ENCODE peak calls at places on chromosomes 1 and 21, in eight cellular contexts. M, O, N, T, B, E, K and X are unnamed samples.

GRCh38 chr1:14954930-14955329 is 198.6 kb upstream of the TMEM51 start:
- DNase-seq in M (no peak), O (no peak), N (no peak), T (no peak), B (no peak), E (no peak), K (no peak), X (no peak)

GRCh38 chr1:233019921-233020320 is 69.5 kb downstream of the NTPCR start:
- DNase-seq in M (no peak), O (no peak), N (peak; percentile 18), T (no peak), B (no peak), E (peak; percentile 66), K (no peak), X (peak; percentile 16)

GRCh38 chr1:247390116-247390791 is 25.7 kb upstream of the NLRP3 start:
- DNase-seq in M (peak; percentile 88), O (peak; percentile 57), N (peak; percentile 50), T (peak; percentile 82), B (peak; percentile 77), E (peak; percentile 74), K (peak; percentile 73), X (peak; percentile 73)

GRCh38 chr1:2322065-2322571 is 69.2 kb downstream of the MORN1 start:
- DNase-seq in M (peak; percentile 93), O (no peak), N (peak; percentile 95), T (peak; percentile 94), B (peak; percentile 80), E (peak; percentile 82), K (peak; percentile 90), X (peak; percentile 69)

GRCh38 chr1:165631403-165632151 is 543 bp downstream of the MGST3 start:
- DNase-seq in M (peak; percentile 82), O (peak; percentile 65), N (peak; percentile 88), T (peak; percentile 82), B (peak; percentile 81), E (peak; percentile 83), K (peak; percentile 86), X (peak; percentile 86)

GRCh38 chr1:199799116-199799515 is 228.4 kb upstream of the NR5A2 start:
- DNase-seq in M (no peak), O (no peak), N (no peak), T (no peak), B (no peak), E (no peak), K (no peak), X (no peak)

GRCh38 chr21:38229260-38229877 is 27.4 kb upstream of the KCNJ15 start:
- DNase-seq in M (no peak), O (no peak), N (no peak), T (no peak), B (no peak), E (peak; percentile 22), K (no peak), X (no peak)

GRCh38 chr1:66416295-66416694 is 117.7 kb upstream of the SGIP1 start:
- DNase-seq in M (no peak), O (no peak), N (no peak), T (no peak), B (no peak), E (peak; percentile 74), K (no peak), X (peak; percentile 79)

GRCh38 chr1:198175418-198176170 is 18.8 kb downstream of the NEK7 start:
- DNase-seq in M (no peak), O (no peak), N (peak; percentile 55), T (no peak), B (no peak), E (peak; percentile 63), K (peak; percentile 38), X (no peak)

GRCh38 chr1:234601217-234602017 is 8.6 kb downstream of the IRF2BP2 start:
- DNase-seq in M (peak; percentile 54), O (no peak), N (peak; percentile 60), T (no peak), B (no peak), E (peak; percentile 75), K (no peak), X (no peak)

GRCh38 chr1:201826830-201827229 is 2.1 kb upstream of the IPO9 start:
- DNase-seq in M (no peak), O (no peak), N (peak; percentile 45), T (no peak), B (no peak), E (peak; percentile 25), K (peak; percentile 44), X (peak; percentile 53)

GRCh38 chr1:201828820-201829774 is at the start of gene IPO9:
- DNase-seq in M (peak; percentile 97), O (peak; percentile 86), N (peak; percentile 95), T (peak; percentile 96), B (peak; percentile 96), E (peak; percentile 93), K (peak; percentile 87), X (peak; percentile 97)

GRCh38 chr1:201831371-201831770 is 2.4 kb downstream of the IPO9 start:
- DNase-seq in M (no peak), O (no peak), N (no peak), T (no peak), B (no peak), E (no peak), K (no peak), X (no peak)

GRCh38 chr1:201827321-201828281 is 1.4 kb upstream of the IPO9 start:
- DNase-seq in M (no peak), O (no peak), N (peak; percentile 20), T (no peak), B (no peak), E (no peak), K (no peak), X (peak; percentile 54)

DNA sequence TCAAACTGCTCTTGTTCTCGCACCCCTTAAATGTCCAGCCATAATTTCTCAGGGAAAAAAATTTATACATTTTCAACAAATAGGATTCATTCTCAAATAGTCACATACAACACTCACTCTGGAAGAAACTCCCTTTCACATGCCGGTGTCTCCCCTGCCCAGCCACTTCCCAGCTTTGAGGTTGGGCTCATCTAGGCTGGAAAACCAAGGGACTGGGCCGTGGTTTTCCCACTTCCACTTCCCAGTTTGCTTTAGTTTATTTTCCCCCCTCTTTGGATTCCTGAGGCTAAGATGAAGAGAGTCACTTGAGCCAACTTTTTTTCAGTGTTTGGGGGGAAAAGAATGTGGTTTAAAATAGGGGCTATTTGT is 522 bp upstream of the IPO9 start:
- DNase-seq in M (no peak), O (no peak), N (no peak), T (no peak), B (no peak), E (no peak), K (no peak), X (peak; percentile 70)
- H3K4me3 ChIP-seq in M (no peak overlapping the region), O (peak overlapping the region; percentile 10), N (peak overlapping the region; percentile 35), T (peak overlapping the region; percentile 83), B (peak overlapping the region; percentile 98), E (peak overlapping the region; percentile 99), K (peak overlapping the region; percentile 100), X (peak overlapping the region; percentile 36)

DNA sequence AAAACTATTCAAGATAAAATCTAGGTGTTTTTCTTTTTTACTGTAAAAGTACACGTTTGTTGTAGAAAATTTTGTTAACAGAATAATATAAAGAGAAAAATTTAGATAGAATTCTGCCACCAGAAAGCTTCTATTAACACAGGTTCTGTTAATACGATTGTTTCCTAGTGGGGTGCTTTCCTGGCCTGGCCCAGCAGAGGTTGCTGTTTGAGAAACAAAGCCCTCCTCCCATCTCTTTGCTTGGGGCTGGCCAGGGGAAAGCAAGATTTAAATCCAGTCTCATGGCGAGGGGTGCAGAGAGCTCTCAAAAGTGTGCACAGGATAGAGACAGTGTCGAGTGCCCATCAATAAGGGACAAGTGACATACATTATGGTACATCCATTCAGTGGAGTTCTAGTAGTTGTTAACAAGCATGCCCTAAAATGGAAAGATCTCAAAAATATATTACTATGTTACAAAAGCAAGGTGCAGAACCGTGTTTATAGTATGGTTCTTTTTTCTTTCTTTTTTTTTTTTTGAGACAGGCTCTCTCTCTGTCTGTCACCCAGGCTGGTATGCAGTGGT is 14.6 kb upstream of the ACBD3 start:
- DNase-seq in M (no peak), O (peak; percentile 13), N (no peak), T (no peak), B (no peak), E (peak; percentile 28), K (no peak), X (peak; percentile 38)
- TF ChIP-seq CTCF in M (peak; percentile 21), O (peak; percentile 57), N (peak; percentile 53), T (no peak), B (peak; percentile 28), E (peak; percentile 51), K (peak; percentile 67), X (peak; percentile 49)

DNA sequence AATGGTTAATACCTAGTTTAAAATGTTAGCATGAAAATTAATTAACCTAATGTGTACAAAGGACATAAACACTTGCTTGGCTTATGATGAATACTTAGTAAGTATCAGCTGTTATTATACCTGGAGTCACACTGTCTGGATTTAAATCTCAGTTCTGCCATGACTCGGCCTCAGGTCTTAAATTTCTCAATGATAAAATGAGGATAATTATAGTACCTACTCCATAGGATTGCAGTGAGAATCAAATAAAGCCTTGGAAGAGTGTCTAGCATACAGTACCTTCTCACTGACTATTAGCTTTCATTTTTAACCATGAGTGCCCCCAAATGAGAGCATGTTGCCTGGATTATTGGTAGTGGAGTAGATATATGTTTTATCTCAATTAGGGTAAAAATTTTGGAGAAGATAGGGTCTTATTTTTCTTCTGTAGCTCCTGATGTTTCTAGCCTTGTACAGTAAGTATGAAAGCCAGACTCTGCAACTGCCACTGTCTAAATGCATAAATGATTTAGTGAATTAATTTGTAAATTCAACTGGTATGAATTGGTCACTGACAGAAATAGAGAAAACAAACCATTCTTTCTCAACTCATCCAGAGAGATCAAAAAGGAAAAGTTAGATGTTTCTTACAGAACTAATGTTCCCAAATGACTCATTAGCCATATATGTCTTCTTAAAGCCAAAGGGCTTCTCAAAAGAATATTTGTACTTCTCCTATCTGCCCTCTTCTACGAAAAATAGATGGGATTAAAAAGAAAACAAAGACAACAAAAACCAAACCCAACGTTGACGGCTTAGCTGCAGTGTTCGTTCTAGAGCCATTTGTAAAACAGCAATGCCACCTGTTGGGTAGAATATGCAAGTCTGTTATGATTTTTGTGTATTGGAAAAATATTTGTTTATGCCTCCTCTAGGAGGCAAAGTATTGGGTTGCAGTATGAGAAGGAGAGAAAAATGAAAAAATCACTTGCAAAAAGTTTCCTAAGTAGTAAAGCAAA is 53.8 kb upstream of the MROH9 start:
- DNase-seq in M (peak; percentile 24), O (peak; percentile 37), N (peak; percentile 66), T (no peak), B (no peak), E (peak; percentile 72), K (peak; percentile 56), X (peak; percentile 67)
- H3K4me3 ChIP-seq in M (no peak overlapping the region), O (no peak overlapping the region), N (no peak overlapping the region), T (no peak overlapping the region), B (peak overlapping the region; percentile 6), E (peak overlapping the region; percentile 25), K (no peak overlapping the region), X (peak overlapping the region; percentile 25)

DNA sequence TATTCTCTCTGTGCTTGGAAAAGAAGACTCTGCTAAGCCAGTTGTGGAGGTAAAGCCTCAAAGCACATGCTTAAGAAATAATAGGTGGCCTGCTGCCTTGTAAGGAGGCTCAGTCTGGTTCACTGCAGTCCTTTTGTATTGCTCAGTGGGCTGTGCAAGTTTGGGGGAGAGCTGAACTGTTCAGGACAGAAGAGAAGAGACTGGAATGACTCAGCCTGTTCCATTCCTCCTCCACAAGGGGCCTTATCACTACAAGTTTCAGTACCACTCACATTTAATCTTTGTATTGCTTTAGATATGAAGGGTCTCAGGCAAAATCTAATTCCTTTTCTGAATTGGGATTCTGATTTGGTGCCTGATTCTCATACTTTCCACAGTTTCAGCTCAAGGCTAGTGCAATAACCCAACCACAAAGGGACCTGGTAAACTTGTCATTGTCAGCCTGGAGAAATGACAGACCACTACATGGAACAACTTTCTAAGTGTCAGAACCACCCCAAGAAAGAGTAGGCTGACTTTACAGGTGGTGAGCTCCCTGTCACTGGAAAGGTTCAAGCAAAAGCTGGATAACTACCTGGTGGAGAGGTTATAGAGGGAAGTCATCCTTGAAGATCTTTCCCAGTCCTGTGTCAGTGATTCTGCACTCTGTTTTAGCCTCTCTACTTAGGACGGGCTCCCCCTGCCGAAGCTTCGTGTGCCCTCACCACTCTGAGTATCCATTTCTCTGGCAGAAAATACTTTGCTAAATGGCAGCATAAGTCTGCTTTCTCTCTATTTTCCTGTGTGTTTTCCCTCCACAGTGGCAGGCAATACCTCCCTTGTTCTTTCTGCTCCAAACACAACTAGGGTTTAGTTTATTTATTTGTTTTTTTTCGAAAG is 162.9 kb upstream of the GJB5 start:
- DNase-seq in M (no peak), O (no peak), N (no peak), T (no peak), B (no peak), E (no peak), K (no peak), X (no peak)
- TF ChIP-seq CTCF in M (no peak), O (peak; percentile 21), N (no peak), T (no peak), B (no peak), E (no peak), K (no peak), X (peak; percentile 34)